ENCODE peak calls at places on chromosomes 11 and 22, in eight cellular contexts. M, W, L, D, Z, F, I and T are unnamed samples. For H3K4me1, the result is how much of the 10 kb centered on the place peaks cover.

GRCh38 chr11:119571311-119571710 is 148.3 kb upstream of the THY1 start:
- DNase-seq in L (no peak), F (no peak), Z (no peak), I (no peak), W (no peak), M (no peak), D (no peak), T (no peak)

GRCh38 chr11:132408877-132409276 is 1038.5 kb downstream of the NTM start:
- DNase-seq in Z (no peak), M (no peak), D (no peak), F (no peak), L (no peak), I (no peak), W (no peak), T (no peak)

GRCh38 chr22:49450521-49450920 is 377.2 kb downstream of the BRD1 start:
- DNase-seq in I (peak), L (no peak), M (peak), Z (no peak), D (no peak), F (no peak), W (no peak), T (no peak)

GRCh38 chr22:40463727-40464126 is 93.3 kb downstream of the SGSM3 start:
- DNase-seq in D (no peak), L (no peak), M (no peak), F (no peak), W (no peak), Z (no peak), I (no peak), T (peak)

GRCh38 chr11:102882389-102883024 is 7.7 kb upstream of the MMP12 start:
- DNase-seq in F (no peak), M (no peak), Z (peak), L (no peak), D (no peak), W (no peak), I (no peak), T (peak)

GRCh38 chr11:115964091-115964490 is 459.9 kb upstream of the CADM1 start:
- DNase-seq in Z (no peak), L (peak), D (no peak), M (no peak), W (no peak), F (no peak), I (no peak), T (no peak)

GRCh38 chr11:97746832-97747231 is 1273.9 kb upstream of the CNTN5 start:
- DNase-seq in W (no peak), Z (no peak), I (no peak), F (peak), D (no peak), L (no peak), M (no peak), T (no peak)

GRCh38 chr22:49212466-49212865 is 615.2 kb downstream of the BRD1 start:
- DNase-seq in F (no peak), Z (no peak), W (no peak), L (no peak), M (no peak), I (no peak), D (no peak), T (no peak)

GRCh38 chr22:35380537-35381423 is at the start of gene HMOX1:
- DNase-seq in Z (peak), M (peak), F (peak), D (no peak), I (peak), L (peak), W (peak), T (peak)

GRCh38 chr11:73632996-73633395 is 13.4 kb upstream of the PLEKHB1 start:
- DNase-seq in M (peak), Z (no peak), F (no peak), I (no peak), D (no peak), W (no peak), L (no peak), T (no peak)

GRCh38 chr22:39731481-39731880 is 160.9 kb downstream of the CACNA1I start:
- DNase-seq in I (no peak), F (no peak), D (no peak), L (no peak), M (no peak), W (no peak), Z (no peak), T (no peak)

GRCh38 chr11:2755071-2755470 is 55.3 kb upstream of the KCNQ1OT1 start:
- DNase-seq in D (no peak), M (no peak), F (no peak), Z (no peak), L (no peak), W (no peak), I (no peak), T (no peak)

GRCh38 chr11:130636672-130637463 is 188.4 kb downstream of the ADAMTS15 start:
- DNase-seq in L (peak), Z (peak), F (no peak), D (no peak), W (no peak), M (peak), I (no peak), T (no peak)

GRCh38 chr11:36010010-36010740 is 66.3 kb downstream of the LDLRAD3 start:
- DNase-seq in M (no peak), F (no peak), Z (peak), L (peak), W (no peak), I (no peak), D (no peak), T (no peak)

GRCh38 chr11:78000193-78000592 is 5.7 kb upstream of the INTS4 start:
- DNase-seq in D (peak), M (peak), Z (peak), I (peak), L (peak), F (peak), W (peak), T (peak)

GRCh38 chr22:49657974-49658550 is 169.6 kb downstream of the BRD1 start:
- DNase-seq in F (no peak), M (no peak), Z (no peak), W (no peak), L (no peak), D (no peak), I (no peak), T (no peak)

GRCh38 chr22:39556970-39557811 is 13.4 kb upstream of the CACNA1I start:
- DNase-seq in F (peak), D (no peak), Z (peak), I (peak), M (no peak), W (no peak), L (peak), T (no peak)

GRCh38 chr11:97487387-97487786 is 1097.6 kb downstream of the JRKL start:
- DNase-seq in W (no peak), Z (no peak), L (no peak), F (no peak), D (no peak), M (no peak), I (no peak), T (no peak)

GRCh38 chr11:134749040-134749586 is 337.1 kb upstream of the B3GAT1 start:
- DNase-seq in D (no peak), Z (no peak), I (no peak), M (no peak), F (no peak), W (no peak), L (no peak), T (no peak)

GRCh38 chr11:134815404-134815803 is 403.4 kb upstream of the B3GAT1 start:
- DNase-seq in Z (no peak), M (no peak), D (no peak), F (no peak), L (no peak), W (no peak), I (no peak), T (no peak)

GRCh38 chr22:24091551-24092420 is 80.7 kb downstream of the CABIN1 start:
- DNase-seq in Z (no peak), D (no peak), W (no peak), F (no peak), L (no peak), M (no peak), I (no peak), T (no peak)

GRCh38 chr11:19121646-19122045 is 4.7 kb downstream of the ZDHHC13 start:
- DNase-seq in Z (peak), L (no peak), M (no peak), F (no peak), I (no peak), D (no peak), W (no peak), T (no peak)

GRCh38 chr11:13287026-13287425 is 9.4 kb downstream of the BMAL1 start:
- DNase-seq in Z (no peak), W (no peak), L (no peak), I (no peak), M (no peak), F (no peak), D (no peak), T (no peak)

GRCh38 chr11:66956689-66957290 is 1.4 kb downstream of the PC start:
- DNase-seq in D (no peak), M (peak), L (peak), F (no peak), Z (peak), W (no peak), I (peak), T (no peak)

GRCh38 chr11:120334894-120335462 is 1.2 kb upstream of the ARHGEF12 start:
- DNase-seq in Z (peak), D (no peak), M (peak), F (peak), I (peak), W (peak), L (peak), T (peak)

GRCh38 chr11:126647735-126648134 is 292.2 kb downstream of the ST3GAL4 start:
- DNase-seq in W (no peak), I (peak), M (peak), Z (peak), L (peak), F (no peak), D (peak), T (no peak)

GRCh38 chr22:42190274-42190673 is 59.7 kb upstream of the CYP2D6 start:
- DNase-seq in M (peak), L (no peak), W (no peak), Z (no peak), D (no peak), I (no peak), F (no peak), T (no peak)
- H3K4me1 ChIP-seq in M (under half), L (under half), W (under half), Z (under half), D (under half), I (under half), F (under half), T (under half)

GRCh38 chr22:46753360-46753759 is 9.1 kb upstream of the TBC1D22A start:
- DNase-seq in I (no peak), F (no peak), D (no peak), L (no peak), Z (no peak), M (no peak), W (no peak), T (no peak)
- H3K9ac ChIP-seq in I (no peak), F (peak), D (no peak), L (peak), Z (peak), M (no peak), W (peak), T (no peak)

GRCh38 chr11:45384016-45384415 is 97.9 kb upstream of the SYT13 start:
- DNase-seq in F (no peak), L (no peak), M (no peak), I (no peak), D (no peak), Z (no peak), W (no peak), T (no peak)

GRCh38 chr11:45385423-45385822 is 99.3 kb upstream of the SYT13 start:
- DNase-seq in M (no peak), I (no peak), D (no peak), Z (no peak), W (no peak), F (no peak), L (no peak), T (no peak)

GRCh38 chr11:45384711-45385241 is 98.6 kb upstream of the SYT13 start:
- DNase-seq in Z (no peak), I (peak), F (no peak), L (no peak), M (no peak), W (no peak), D (no peak), T (no peak)

GRCh38 chr11:45382133-45382878 is 96.2 kb upstream of the SYT13 start:
- DNase-seq in Z (no peak), I (no peak), L (no peak), D (no peak), F (no peak), M (no peak), W (no peak), T (no peak)

GRCh38 chr11:45383229-45383628 is 97.1 kb upstream of the SYT13 start:
- DNase-seq in M (no peak), W (no peak), I (no peak), F (no peak), Z (peak), L (peak), D (no peak), T (no peak)
- H3K4me3 ChIP-seq in M (no peak), W (no peak), I (no peak), F (no peak), Z (no peak), L (no peak), D (no peak), T (no peak)

GRCh38 chr11:128483211-128483788 is 104.1 kb downstream of the ETS1 start:
- DNase-seq in Z (no peak), F (no peak), D (no peak), L (no peak), W (no peak), I (no peak), M (no peak), T (peak)
- H3K4me1 ChIP-seq in Z (half or more), F (under half), D (under half), L (under half), W (under half), I (under half), M (under half), T (half or more)

GRCh38 chr22:37258005-37258790 is 14.1 kb upstream of the RAC2 start:
- DNase-seq in D (no peak), W (no peak), Z (no peak), F (no peak), I (no peak), M (no peak), L (no peak), T (no peak)
- H3K9ac ChIP-seq in D (no peak), W (no peak), Z (no peak), F (no peak), I (no peak), M (no peak), L (no peak), T (no peak)